ENCODE peak calls at places on chromosomes 12 and 14, in seven cellular contexts. Q is cardiac muscle cell, L is endothelial cell, P is AG04450, F is HFFc6, H is GM23338, D is BJ. M is an unnamed sample.

GRCh38 chr12:47904647-47905312 is at the start of gene VDR:
- DNase-seq in P (peak), Q (peak), D (no peak), H (peak), F (peak), L (peak), M (no peak)

GRCh38 chr12:15435597-15435996 is 113.3 kb downstream of the PTPRO start:
- DNase-seq in Q (peak), P (no peak), F (no peak), D (no peak), H (peak), L (no peak), M (no peak)

GRCh38 chr14:69720912-69721311 is 46.0 kb upstream of the SRSF5 start:
- DNase-seq in D (no peak), F (no peak), L (no peak), Q (no peak), H (no peak), P (no peak), M (no peak)

GRCh38 chr12:122031342-122032216 is 9.9 kb downstream of the BCL7A start:
- DNase-seq in Q (peak), P (no peak), L (peak), D (no peak), F (no peak), H (peak), M (no peak)

GRCh38 chr12:109452489-109452888 is 24.6 kb downstream of the KCTD10 start:
- DNase-seq in L (no peak), P (no peak), Q (no peak), D (no peak), H (no peak), F (no peak), M (no peak)

GRCh38 chr14:75147423-75148071 is 20.7 kb upstream of the NEK9 start:
- DNase-seq in Q (peak), P (no peak), H (peak), F (peak), L (peak), D (no peak), M (peak)

GRCh38 chr12:96197503-96198272 is 3.5 kb downstream of the ELK3 start:
- DNase-seq in P (peak), Q (peak), D (peak), F (peak), H (no peak), L (no peak), M (no peak)

GRCh38 chr14:75981426-75981825 is 369 bp downstream of the TGFB3 start:
- DNase-seq in Q (no peak), F (no peak), H (peak), D (no peak), L (no peak), P (no peak), M (no peak)

GRCh38 chr14:65704850-65705249 is 292.3 kb downstream of the FUT8 start:
- DNase-seq in H (no peak), D (no peak), P (no peak), L (no peak), F (no peak), Q (peak), M (no peak)

GRCh38 chr12:108338915-108339657 is at the start of gene CMKLR1:
- DNase-seq in F (no peak), L (no peak), P (no peak), H (peak), Q (peak), D (no peak), M (no peak)

GRCh38 chr14:53022593-53022992 is 71.7 kb upstream of the FERMT2 start:
- DNase-seq in F (peak), Q (no peak), L (no peak), D (peak), P (no peak), H (no peak), M (no peak)

GRCh38 chr12:93879476-93880376 is 202.6 kb downstream of the CRADD start:
- DNase-seq in Q (no peak), H (no peak), P (peak), L (no peak), D (peak), F (peak), M (no peak)

GRCh38 chr14:103104654-103105511 is 10.4 kb downstream of the EXOC3L4 start:
- DNase-seq in P (no peak), D (no peak), H (peak), F (no peak), L (peak), Q (peak), M (no peak)

GRCh38 chr12:32877670-32878459 is 18.7 kb downstream of the PKP2 start:
- DNase-seq in F (no peak), L (no peak), D (no peak), P (no peak), H (no peak), Q (peak), M (no peak)

GRCh38 chr12:71407732-71408131 is 31.9 kb upstream of the LGR5 start:
- DNase-seq in D (no peak), Q (no peak), H (no peak), L (no peak), F (no peak), P (no peak), M (no peak)

GRCh38 chr12:120688527-120689071 is 1.6 kb downstream of the MLEC start:
- DNase-seq in D (no peak), F (no peak), Q (peak), L (no peak), P (no peak), H (no peak), M (no peak)

GRCh38 chr12:110171636-110172035 is 47.5 kb downstream of the IFT81 start:
- DNase-seq in Q (no peak), F (no peak), H (no peak), D (no peak), P (no peak), L (no peak), M (no peak)

GRCh38 chr14:90276627-90277367 is 20.4 kb downstream of the PSMC1 start:
- DNase-seq in L (no peak), P (no peak), H (peak), D (no peak), F (peak), Q (peak), M (no peak)

GRCh38 chr12:71654200-71654599 is 9.4 kb downstream of the ZFC3H1 start:
- DNase-seq in L (no peak), P (no peak), D (no peak), Q (no peak), F (no peak), H (no peak), M (no peak)

GRCh38 chr12:53990311-53991076 is 5.5 kb downstream of the HOXC10 start:
- DNase-seq in F (no peak), H (peak), D (no peak), Q (no peak), L (no peak), P (no peak), M (no peak)

GRCh38 chr14:89730692-89731091 is 223.8 kb downstream of the EFCAB11 start:
- DNase-seq in H (no peak), Q (no peak), P (no peak), D (no peak), F (no peak), L (no peak), M (no peak)

GRCh38 chr14:89294060-89294459 is 123.0 kb downstream of the FOXN3 start:
- DNase-seq in D (no peak), H (no peak), P (no peak), F (no peak), L (no peak), Q (no peak), M (no peak)

GRCh38 chr12:57834086-57834876 is 12.2 kb downstream of the CTDSP2 start:
- DNase-seq in D (no peak), Q (no peak), P (no peak), F (no peak), L (no peak), H (peak), M (no peak)

GRCh38 chr14:89176090-89176757 is 240.8 kb downstream of the FOXN3 start:
- DNase-seq in H (no peak), D (no peak), F (no peak), L (no peak), P (no peak), Q (no peak), M (no peak)

DNA sequence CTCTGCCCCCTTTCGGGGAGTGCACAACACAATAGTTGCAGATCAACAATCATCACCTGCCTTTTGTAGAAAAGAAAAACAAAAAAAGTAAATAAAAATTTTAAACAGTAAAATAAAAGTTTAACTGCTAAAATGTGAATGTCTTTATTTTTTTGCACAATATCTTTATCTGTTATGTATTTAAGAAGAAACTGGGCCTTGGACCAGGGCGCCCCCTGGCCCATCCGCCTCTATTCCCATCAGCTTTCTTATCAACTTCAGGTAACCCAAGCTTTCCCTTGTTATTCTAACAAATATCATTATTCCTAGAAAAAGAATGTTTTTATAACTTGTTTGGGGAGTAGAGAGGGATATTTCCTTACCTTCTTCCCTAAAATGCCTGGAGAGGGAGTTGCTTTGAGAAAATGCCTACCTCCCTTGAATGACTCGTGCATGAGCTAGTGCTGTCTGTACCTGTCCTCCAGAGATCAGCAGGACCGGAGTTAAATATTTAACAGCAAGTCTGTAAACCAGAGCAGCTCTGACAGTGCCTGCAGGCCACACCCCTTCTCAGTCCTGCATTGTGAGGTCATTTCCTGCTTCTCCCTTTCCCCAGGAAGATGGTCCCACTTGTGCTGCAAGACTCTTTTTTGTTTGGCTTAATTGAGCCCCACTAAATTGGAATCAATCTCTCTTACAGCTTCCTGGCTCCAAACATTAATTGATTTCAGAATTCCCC is 192.8 kb upstream of the RGS6 start:
- DNase-seq in D (no peak), Q (peak), P (no peak), F (no peak), H (peak), L (peak), M (no peak)
- TF ChIP-seq CTCF in D (no peak), Q (no peak), P (no peak), F (peak), H (peak), L (no peak), M (no peak)

GRCh38 chr12:74646831-74647230 is 109.2 kb downstream of the ATXN7L3B start:
- DNase-seq in Q (peak), F (no peak), L (no peak), P (no peak), D (no peak), H (peak), M (no peak)
- TF ChIP-seq CTCF in Q (no peak), F (no peak), L (no peak), P (no peak), D (no peak), H (peak), M (no peak)

GRCh38 chr12:67427336-67427735 is 158.2 kb downstream of the CAND1 start:
- DNase-seq in F (no peak), L (no peak), P (no peak), D (no peak), H (no peak), Q (no peak), M (no peak)

GRCh38 chr12:67431436-67432049 is 162.4 kb downstream of the CAND1 start:
- DNase-seq in P (no peak), L (no peak), D (no peak), F (peak), Q (peak), H (no peak), M (no peak)

GRCh38 chr12:67428431-67428830 is 159.3 kb downstream of the CAND1 start:
- DNase-seq in D (no peak), Q (no peak), L (no peak), H (no peak), F (peak), P (no peak), M (no peak)

GRCh38 chr12:67433393-67434175 is 164.4 kb downstream of the CAND1 start:
- DNase-seq in P (no peak), D (no peak), H (no peak), F (peak), Q (no peak), L (no peak), M (no peak)

GRCh38 chr12:67430708-67431335 is 161.7 kb downstream of the CAND1 start:
- DNase-seq in F (no peak), L (no peak), H (peak), D (no peak), Q (peak), P (no peak), M (peak)
- TF ChIP-seq CTCF in F (no peak), L (no peak), H (peak), D (peak), Q (peak), P (no peak), M (peak)

DNA sequence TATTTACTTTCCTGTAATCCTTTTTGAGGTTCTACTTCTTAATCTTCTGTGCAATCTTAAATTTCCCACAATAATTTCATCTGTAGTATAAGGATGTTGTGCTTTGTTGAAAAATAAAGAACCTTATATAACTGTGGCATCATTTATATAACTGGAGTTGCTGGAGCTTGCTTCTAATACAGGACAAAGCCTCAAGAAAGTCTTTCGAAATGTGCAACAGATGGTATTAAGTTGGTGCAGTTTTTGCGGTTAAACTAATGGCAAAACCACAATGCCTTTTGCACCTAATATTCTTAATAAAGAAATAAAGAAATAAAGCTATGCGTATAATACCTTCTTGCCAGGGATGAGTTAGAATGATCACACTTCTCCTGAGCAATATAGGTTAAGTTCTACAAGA is 180.0 kb downstream of the KITLG start:
- DNase-seq in H (no peak), D (no peak), P (no peak), L (no peak), F (no peak), Q (no peak), M (no peak)
- TF ChIP-seq CTCF in H (no peak), D (no peak), P (no peak), L (no peak), F (no peak), Q (no peak), M (no peak)

GRCh38 chr14:87712386-87713113 is 280.4 kb downstream of the GALC start:
- DNase-seq in F (no peak), P (no peak), D (no peak), Q (no peak), L (no peak), H (peak), M (no peak)
- TF ChIP-seq CTCF in F (no peak), P (no peak), D (no peak), Q (no peak), L (no peak), H (no peak), M (no peak)

GRCh38 chr14:104285483-104285790 is 147.1 kb downstream of the KIF26A start:
- DNase-seq in D (no peak), H (no peak), P (no peak), Q (no peak), L (no peak), F (no peak), M (no peak)
- TF ChIP-seq CTCF in D (no peak), H (no peak), P (no peak), Q (no peak), L (no peak), F (no peak), M (no peak)

DNA sequence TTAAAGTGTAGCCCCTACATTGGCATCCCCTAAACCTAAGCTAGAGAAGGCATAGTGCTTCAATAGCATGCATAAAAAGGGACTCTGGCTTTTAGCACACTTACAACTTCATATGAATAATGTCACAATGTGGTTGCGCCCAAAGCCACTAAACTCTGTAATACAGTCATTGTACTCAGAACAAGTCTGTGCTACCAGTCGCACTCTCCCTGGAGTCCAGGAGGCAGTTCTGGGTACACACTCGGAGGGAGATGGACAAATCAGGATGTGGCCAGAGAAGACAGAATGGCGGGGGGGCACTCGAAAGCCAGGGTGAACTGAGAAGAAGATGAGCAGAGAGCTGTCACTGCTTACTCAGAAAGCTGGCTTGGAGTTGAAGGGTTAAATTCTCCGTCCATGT is 10.6 kb downstream of the SAMD4A start:
- DNase-seq in L (no peak), H (no peak), F (no peak), P (no peak), Q (no peak), D (no peak), M (no peak)
- TF ChIP-seq CTCF in L (no peak), H (no peak), F (no peak), P (no peak), Q (no peak), D (no peak), M (no peak)

GRCh38 chr14:36863271-36863670 is 201.6 kb downstream of the PAX9 start:
- DNase-seq in H (no peak), F (no peak), Q (no peak), P (no peak), D (no peak), L (no peak), M (no peak)
- TF ChIP-seq CTCF in H (peak), F (peak), Q (no peak), P (peak), D (no peak), L (peak), M (peak)